ENCODE peak calls at places on chromosomes 13 and 19, in nine cellular contexts. B is SK-N-SH; T is AG04449; M is kidney epithelial cell; O is A549; K is fibroblast of mammary gland; C is adrenal gland; J is progenitor cell of endocrine pancreas; P is CD4-positive, alpha-beta T cell. W is an unnamed sample.

GRCh38 chr19:18519962-18520847 is 1.7 kb downstream of the ELL start:
- DNase-seq in J (peak), B (peak), P (peak), T (peak), C (peak), K (peak), O (peak), M (peak), W (peak)

GRCh38 chr13:113904411-113904810 is 40.5 kb upstream of the GAS6 start:
- DNase-seq in J (no peak), B (no peak), C (no peak), O (peak), M (no peak), P (no peak), K (peak), T (no peak), W (no peak)

GRCh38 chr13:100542546-100543156 is 45.9 kb downstream of the GGACT start:
- DNase-seq in O (peak), C (no peak), M (no peak), K (peak), P (no peak), B (no peak), T (no peak), J (no peak), W (no peak)

GRCh38 chr13:31105020-31105800 is 56.5 kb downstream of the HSPH1 start:
- DNase-seq in K (peak), M (no peak), T (no peak), B (no peak), J (no peak), C (no peak), P (no peak), O (no peak), W (no peak)

GRCh38 chr19:37997911-37998344 is 90.9 kb downstream of the SIPA1L3 start:
- DNase-seq in O (peak), C (peak), B (no peak), K (peak), M (peak), P (no peak), J (no peak), T (peak), W (no peak)

GRCh38 chr13:92158335-92158734 is 759.9 kb downstream of the GPC5 start:
- DNase-seq in K (peak), J (no peak), O (no peak), M (peak), C (no peak), B (no peak), P (no peak), T (no peak), W (no peak)

GRCh38 chr19:41323430-41324125 is 13.6 kb downstream of the CCDC97 start:
- DNase-seq in C (peak), T (peak), K (peak), O (peak), M (peak), B (peak), J (no peak), P (no peak), W (peak)

GRCh38 chr13:36766295-36766694 is 52.7 kb upstream of the RFXAP start:
- DNase-seq in O (no peak), T (no peak), B (no peak), C (no peak), K (peak), J (no peak), P (no peak), M (peak), W (no peak)

GRCh38 chr19:18063463-18063862 is 23.3 kb downstream of the IL12RB1 start:
- DNase-seq in T (no peak), J (peak), M (no peak), P (no peak), C (no peak), O (no peak), B (peak), K (no peak), W (peak)

GRCh38 chr13:57673197-57673596 is 41.7 kb downstream of the PCDH17 start:
- DNase-seq in M (peak), K (no peak), B (no peak), T (no peak), C (no peak), O (no peak), J (no peak), P (no peak), W (no peak)

GRCh38 chr13:43879323-43880181 is at the start of the genes CCDC122 and LACC1:
- DNase-seq in P (peak), C (peak), T (no peak), O (peak), M (peak), K (peak), B (peak), J (peak), W (peak)

GRCh38 chr19:7978196-7978825 is 27.1 kb downstream of the ELAVL1 start:
- DNase-seq in M (no peak), O (no peak), P (no peak), C (no peak), B (no peak), T (no peak), J (no peak), K (no peak), W (no peak)

GRCh38 chr13:46571189-46571901 is 18.4 kb downstream of the LRCH1 start:
- DNase-seq in K (peak), T (no peak), M (no peak), J (no peak), P (no peak), O (no peak), B (no peak), C (no peak), W (no peak)

GRCh38 chr19:52331757-52332156 is 4.3 kb upstream of the ZNF610 start:
- DNase-seq in M (no peak), C (no peak), K (no peak), J (no peak), P (no peak), B (no peak), T (no peak), O (no peak), W (peak)

GRCh38 chr19:19776206-19777008 is 43.5 kb upstream of the ZNF14 start:
- DNase-seq in P (peak), O (peak), C (peak), B (peak), T (peak), J (peak), K (peak), M (peak), W (peak)
- TF ChIP-seq CTCF in P (no peak), O (no peak), C (no peak), B (no peak), T (peak), J (no peak), K (no peak), M (no peak), W (no peak)

GRCh38 chr19:10686661-10687517 is 14.3 kb upstream of the QTRT1 start:
- DNase-seq in C (peak), B (peak), J (no peak), M (no peak), P (no peak), T (no peak), K (peak), O (no peak), W (no peak)

GRCh38 chr19:10685210-10685609 is 16.0 kb upstream of the QTRT1 start:
- DNase-seq in K (no peak), B (no peak), O (no peak), P (no peak), T (no peak), M (no peak), C (no peak), J (no peak), W (no peak)

GRCh38 chr19:10686193-10686592 is 15.0 kb upstream of the QTRT1 start:
- DNase-seq in K (no peak), O (no peak), P (no peak), C (no peak), J (no peak), T (no peak), B (no peak), M (no peak), W (no peak)

GRCh38 chr19:10688545-10689280 is 12.5 kb upstream of the QTRT1 start:
- DNase-seq in T (no peak), B (no peak), K (no peak), M (no peak), C (no peak), J (no peak), P (no peak), O (no peak), W (no peak)

DNA sequence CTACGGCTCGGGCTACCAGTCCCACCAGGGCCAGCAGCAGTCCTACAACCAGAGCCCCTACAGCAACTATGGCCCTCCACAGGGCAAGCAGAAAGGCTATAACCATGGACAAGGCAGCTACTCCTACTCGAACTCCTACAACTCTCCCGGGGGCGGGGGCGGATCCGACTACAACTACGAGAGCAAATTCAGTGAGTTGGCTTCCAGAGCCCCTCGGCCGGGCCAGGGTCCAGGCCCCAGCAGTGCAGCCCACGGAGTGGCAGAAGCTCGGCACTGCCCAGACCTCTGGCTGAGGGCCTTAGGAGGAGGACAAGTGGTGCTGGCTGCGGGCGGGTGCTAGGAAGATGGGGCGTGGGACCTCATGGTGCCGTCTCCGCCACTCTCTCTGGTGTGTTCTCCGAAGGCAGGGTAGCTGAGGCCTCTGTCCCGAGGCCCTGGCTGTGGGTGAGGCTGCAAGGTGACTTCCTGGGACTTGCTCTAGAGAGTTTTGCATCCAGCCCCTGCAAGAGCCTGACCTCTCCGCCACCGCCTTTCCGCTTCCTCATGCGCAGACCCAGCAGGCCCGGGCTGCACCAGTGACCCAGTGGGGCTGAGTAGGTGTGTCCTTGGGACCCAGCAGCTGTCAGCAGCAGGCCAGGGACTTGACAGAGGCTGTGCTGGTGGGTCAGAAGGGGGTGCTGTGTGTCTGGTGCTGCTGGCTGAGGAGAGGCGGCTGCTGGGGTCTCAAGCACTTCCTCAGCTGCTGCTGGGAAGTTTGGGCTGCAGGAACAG is 13.5 kb upstream of the QTRT1 start:
- DNase-seq in T (no peak), J (no peak), K (no peak), C (no peak), B (peak), O (no peak), M (no peak), P (no peak), W (no peak)
- TF ChIP-seq CTCF in T (no peak), J (no peak), K (no peak), C (no peak), B (no peak), O (no peak), M (no peak), P (no peak), W (no peak)

DNA sequence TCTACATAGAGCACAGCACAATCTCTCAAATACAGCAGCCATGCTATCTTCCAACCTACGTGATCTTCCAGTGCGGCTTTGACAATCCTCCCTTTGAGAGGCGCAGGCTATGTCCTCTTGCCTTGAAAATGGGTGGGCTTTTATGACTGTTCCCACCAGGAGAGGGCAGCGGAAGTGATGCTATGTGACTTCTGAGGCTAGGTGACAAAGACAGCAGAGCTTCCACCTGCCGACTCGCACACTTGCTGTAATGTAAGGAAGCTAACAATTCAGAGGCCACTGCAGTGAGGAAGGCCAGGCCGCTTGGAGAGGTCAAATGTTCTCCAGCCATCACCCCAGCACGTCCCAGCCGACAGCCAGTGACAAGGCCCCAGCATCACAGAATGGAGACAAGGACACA is 65.8 kb downstream of the MRPL57 start:
- DNase-seq in B (peak), K (no peak), M (no peak), J (no peak), T (no peak), P (no peak), O (no peak), C (no peak), W (peak)
- TF ChIP-seq CTCF in B (peak), K (no peak), M (no peak), J (peak), T (no peak), P (no peak), O (no peak), C (no peak), W (no peak)

GRCh38 chr19:23436318-23436717 is 41.0 kb upstream of the ZNF91 start:
- DNase-seq in K (no peak), T (no peak), B (no peak), J (no peak), M (no peak), C (no peak), P (no peak), O (no peak), W (peak)

GRCh38 chr19:23440207-23440606 is 44.9 kb upstream of the ZNF91 start:
- DNase-seq in P (no peak), J (no peak), B (peak), T (no peak), M (no peak), K (no peak), C (no peak), O (peak), W (no peak)

GRCh38 chr19:23439623-23440022 is 44.4 kb upstream of the ZNF91 start:
- DNase-seq in K (peak), M (no peak), P (no peak), B (no peak), J (no peak), T (no peak), C (no peak), O (no peak), W (no peak)

GRCh38 chr19:23437901-23438300 is 42.6 kb upstream of the ZNF91 start:
- DNase-seq in O (no peak), M (no peak), T (no peak), J (no peak), B (no peak), P (no peak), C (no peak), K (no peak), W (no peak)

GRCh38 chr19:23436944-23437343 is 41.7 kb upstream of the ZNF91 start:
- DNase-seq in C (no peak), K (peak), M (no peak), T (no peak), J (no peak), B (no peak), P (no peak), O (peak), W (no peak)
- TF ChIP-seq CTCF in C (no peak), K (peak), M (no peak), T (no peak), J (no peak), B (peak), P (no peak), O (no peak), W (no peak)

DNA sequence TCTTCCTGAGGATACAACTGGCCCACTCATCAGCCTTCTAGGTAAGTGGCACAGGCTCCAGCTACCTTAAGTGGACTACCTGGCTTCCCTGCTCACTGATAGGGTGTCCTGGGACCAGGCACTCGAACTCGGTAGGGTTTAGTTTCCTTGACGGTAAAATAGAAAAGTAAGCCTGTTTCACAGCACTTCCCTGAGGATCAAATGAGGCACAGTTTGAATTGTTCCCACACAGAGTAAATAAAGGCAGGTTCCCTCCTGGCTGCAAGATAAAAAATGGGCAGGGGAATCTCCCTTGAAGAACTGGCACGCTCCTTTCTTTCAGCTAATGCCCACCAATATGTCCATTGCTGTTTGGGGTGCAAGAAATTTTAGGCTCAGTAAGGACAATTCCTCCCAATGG is 1.1 kb upstream of the FAM124A start:
- DNase-seq in J (no peak), B (no peak), C (no peak), T (no peak), O (no peak), P (no peak), M (no peak), K (no peak), W (no peak)
- TF ChIP-seq CTCF in J (no peak), B (no peak), C (no peak), T (no peak), O (no peak), P (no peak), M (no peak), K (no peak), W (no peak)

DNA sequence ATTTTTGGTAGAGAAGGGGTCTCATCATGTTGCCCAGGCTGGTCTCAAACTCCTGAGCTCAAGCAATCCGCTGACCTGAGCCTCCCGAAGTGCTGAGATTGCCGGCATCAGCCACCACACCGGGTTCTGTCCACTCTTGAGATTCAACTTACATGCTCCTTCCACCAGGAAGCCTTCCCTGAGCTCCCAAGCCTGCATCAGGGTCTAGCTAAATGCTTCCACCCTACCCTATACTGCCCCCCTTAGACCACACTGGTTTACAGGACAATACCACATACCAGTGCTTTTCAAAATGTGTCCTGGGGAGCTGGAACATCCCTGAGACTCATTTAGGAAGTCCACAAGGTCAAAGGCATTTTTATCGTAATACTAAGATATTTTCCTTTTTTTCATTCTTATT is 15.1 kb upstream of the CACNG8 start:
- DNase-seq in P (no peak), C (no peak), J (no peak), K (peak), M (no peak), T (no peak), O (peak), B (peak), W (no peak)
- TF ChIP-seq CTCF in P (no peak), C (no peak), J (peak), K (peak), M (no peak), T (no peak), O (peak), B (peak), W (peak)

DNA sequence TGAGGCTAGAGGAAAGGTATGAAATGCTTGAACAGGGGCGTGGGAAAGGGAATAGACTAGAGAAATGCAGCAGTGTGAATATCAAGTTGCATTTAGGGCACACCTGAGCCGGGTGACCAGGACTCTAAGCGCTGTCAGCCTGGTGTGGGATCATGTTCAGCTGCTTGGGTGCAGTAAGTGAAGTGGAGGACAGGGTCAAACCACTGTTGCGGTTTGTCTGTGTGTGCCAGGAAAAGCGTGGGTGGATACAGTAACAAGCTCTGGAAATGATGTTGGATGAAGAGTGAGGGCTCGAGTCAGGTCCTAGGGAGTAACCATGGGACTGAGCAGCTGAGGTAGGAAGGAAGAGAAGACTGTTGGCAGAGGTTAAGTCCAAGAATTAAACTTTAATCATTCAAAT is 15.8 kb downstream of the DGKH start:
- DNase-seq in T (no peak), O (no peak), C (no peak), K (peak), J (no peak), B (no peak), P (no peak), M (peak), W (no peak)
- TF ChIP-seq CTCF in T (no peak), O (no peak), C (no peak), K (no peak), J (no peak), B (no peak), P (no peak), M (no peak), W (no peak)

DNA sequence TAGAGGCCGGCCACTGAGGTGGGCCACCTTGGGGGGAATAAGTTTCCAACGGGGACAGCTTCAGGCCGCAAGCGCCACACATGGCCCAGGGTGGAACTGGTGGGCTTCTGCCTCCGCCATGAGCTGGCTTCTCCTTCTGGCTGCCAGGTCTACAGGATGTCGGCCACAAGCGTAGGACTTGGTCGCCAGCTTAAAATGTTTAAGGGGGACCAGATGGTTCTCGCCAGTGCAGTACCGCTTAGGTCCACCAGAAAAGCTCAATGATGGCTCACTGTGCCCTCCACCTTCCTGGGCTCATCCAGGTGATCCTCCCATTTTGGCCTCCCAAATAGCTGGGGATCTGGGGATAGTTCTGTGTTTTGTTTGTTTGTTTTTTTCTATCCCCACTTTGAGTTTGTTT is 38.7 kb upstream of the ZNF254 start:
- DNase-seq in P (no peak), J (no peak), M (no peak), K (no peak), B (no peak), T (no peak), C (no peak), O (no peak), W (no peak)
- TF ChIP-seq CTCF in P (no peak), J (no peak), M (no peak), K (no peak), B (peak), T (no peak), C (no peak), O (no peak), W (no peak)

GRCh38 chr19:28981994-28982393 is 231.0 kb downstream of the UQCRFS1 start:
- DNase-seq in M (no peak), J (no peak), T (no peak), K (no peak), B (no peak), C (no peak), O (no peak), P (no peak), W (no peak)

GRCh38 chr19:28980236-28980868 is 232.6 kb downstream of the UQCRFS1 start:
- DNase-seq in J (no peak), T (no peak), C (no peak), K (peak), O (no peak), B (no peak), M (no peak), P (no peak), W (no peak)

GRCh38 chr19:28972144-28972543 is 240.8 kb downstream of the UQCRFS1 start:
- DNase-seq in K (no peak), J (no peak), B (no peak), C (peak), M (no peak), O (no peak), P (no peak), T (no peak), W (no peak)

GRCh38 chr19:28977826-28978225 is 235.1 kb downstream of the UQCRFS1 start:
- DNase-seq in K (no peak), T (no peak), O (no peak), P (no peak), B (no peak), J (no peak), C (no peak), M (no peak), W (peak)
- TF ChIP-seq CTCF in K (peak), T (peak), O (no peak), P (no peak), B (peak), J (peak), C (no peak), M (peak), W (peak)

GRCh38 chr19:15255359-15255990 is 23.2 kb upstream of the EPHX3 start:
- DNase-seq in M (no peak), C (no peak), J (no peak), P (no peak), K (no peak), B (no peak), T (no peak), O (no peak), W (no peak)
- TF ChIP-seq CTCF in M (no peak), C (no peak), J (no peak), P (no peak), K (no peak), B (no peak), T (no peak), O (no peak), W (no peak)

W was measured in nephron progenitor cell.